ENCODE peak calls at places on chromosomes 7 and 10, in ten cellular contexts. One of them, this sample, is unnamed.

GRCh38 chr7:144436500-144436899 is 33.0 kb upstream of the NOBOX start:
- DNase-seq in Peyer's patch: no peak
- DNase-seq in stimulated activated CD4-positive, alpha-beta T cell treated with anti-CD3 and anti-CD28 coated beads, Interleukin-12 subunit alpha, Interleukin-12 subunit beta, amount 100 ng/mL, for 4 hours: no peak
- DNase-seq in memory B cell: no peak
- DNase-seq in cardiac fibroblast: no peak
- DNase-seq in GM19239: no peak
- DNase-seq in SW480: no peak
- DNase-seq in IMR-90: no peak
- DNase-seq in left ventricle myocardium inferior: no peak
- DNase-seq in activated gamma-delta T cell treated with Interleukin-2 at 50 U/mL for 16 hours: no peak
- DNase-seq in this sample: no peak

GRCh38 chr10:104492349-104492940 is 138.8 kb downstream of the CFAP58 start:
- DNase-seq in left ventricle myocardium inferior: peak
- DNase-seq in SW480: no peak
- DNase-seq in memory B cell: no peak
- DNase-seq in Peyer's patch: no peak
- DNase-seq in cardiac fibroblast: no peak
- DNase-seq in GM19239: no peak
- DNase-seq in IMR-90: no peak
- DNase-seq in stimulated activated CD4-positive, alpha-beta T cell treated with anti-CD3 and anti-CD28 coated beads, Interleukin-12 subunit alpha, Interleukin-12 subunit beta, amount 100 ng/mL, for 4 hours: no peak
- DNase-seq in activated gamma-delta T cell treated with Interleukin-2 at 50 U/mL for 16 hours: no peak
- DNase-seq in this sample: no peak

GRCh38 chr7:101368422-101369165 is 5.9 kb downstream of the COL26A1 start:
- DNase-seq in IMR-90: no peak
- DNase-seq in memory B cell: no peak
- DNase-seq in activated gamma-delta T cell treated with Interleukin-2 at 50 U/mL for 16 hours: no peak
- DNase-seq in stimulated activated CD4-positive, alpha-beta T cell treated with anti-CD3 and anti-CD28 coated beads, Interleukin-12 subunit alpha, Interleukin-12 subunit beta, amount 100 ng/mL, for 4 hours: no peak
- DNase-seq in Peyer's patch: no peak
- DNase-seq in GM19239: no peak
- DNase-seq in cardiac fibroblast: no peak
- DNase-seq in left ventricle myocardium inferior: no peak
- DNase-seq in SW480: no peak
- DNase-seq in this sample: no peak

GRCh38 chr7:100781255-100781654 is 46.1 kb downstream of the EPHB4 start:
- DNase-seq in stimulated activated CD4-positive, alpha-beta T cell treated with anti-CD3 and anti-CD28 coated beads, Interleukin-12 subunit alpha, Interleukin-12 subunit beta, amount 100 ng/mL, for 4 hours: no peak
- DNase-seq in memory B cell: no peak
- DNase-seq in Peyer's patch: no peak
- DNase-seq in cardiac fibroblast: no peak
- DNase-seq in SW480: no peak
- DNase-seq in left ventricle myocardium inferior: no peak
- DNase-seq in GM19239: no peak
- DNase-seq in IMR-90: no peak
- DNase-seq in activated gamma-delta T cell treated with Interleukin-2 at 50 U/mL for 16 hours: no peak
- DNase-seq in this sample: no peak

GRCh38 chr10:94963901-94964300 is 25.4 kb downstream of the CYP2C9 start:
- DNase-seq in memory B cell: no peak
- DNase-seq in GM19239: no peak
- DNase-seq in left ventricle myocardium inferior: no peak
- DNase-seq in activated gamma-delta T cell treated with Interleukin-2 at 50 U/mL for 16 hours: no peak
- DNase-seq in cardiac fibroblast: peak
- DNase-seq in SW480: peak
- DNase-seq in IMR-90: peak
- DNase-seq in stimulated activated CD4-positive, alpha-beta T cell treated with anti-CD3 and anti-CD28 coated beads, Interleukin-12 subunit alpha, Interleukin-12 subunit beta, amount 100 ng/mL, for 4 hours: no peak
- DNase-seq in Peyer's patch: no peak
- DNase-seq in this sample: peak

GRCh38 chr7:85232068-85232467 is 45.2 kb upstream of the SEMA3D start:
- DNase-seq in activated gamma-delta T cell treated with Interleukin-2 at 50 U/mL for 16 hours: no peak
- DNase-seq in GM19239: no peak
- DNase-seq in SW480: no peak
- DNase-seq in cardiac fibroblast: no peak
- DNase-seq in Peyer's patch: no peak
- DNase-seq in stimulated activated CD4-positive, alpha-beta T cell treated with anti-CD3 and anti-CD28 coated beads, Interleukin-12 subunit alpha, Interleukin-12 subunit beta, amount 100 ng/mL, for 4 hours: no peak
- DNase-seq in IMR-90: no peak
- DNase-seq in memory B cell: no peak
- DNase-seq in left ventricle myocardium inferior: no peak
- DNase-seq in this sample: no peak

GRCh38 chr7:12851841-12852240 is 164.4 kb downstream of the ARL4A start:
- DNase-seq in IMR-90: no peak
- DNase-seq in activated gamma-delta T cell treated with Interleukin-2 at 50 U/mL for 16 hours: no peak
- DNase-seq in SW480: no peak
- DNase-seq in memory B cell: no peak
- DNase-seq in left ventricle myocardium inferior: no peak
- DNase-seq in Peyer's patch: no peak
- DNase-seq in cardiac fibroblast: peak
- DNase-seq in stimulated activated CD4-positive, alpha-beta T cell treated with anti-CD3 and anti-CD28 coated beads, Interleukin-12 subunit alpha, Interleukin-12 subunit beta, amount 100 ng/mL, for 4 hours: no peak
- DNase-seq in GM19239: no peak
- DNase-seq in this sample: no peak

GRCh38 chr7:21850531-21851285 is 95.0 kb downstream of the CDCA7L start:
- DNase-seq in Peyer's patch: no peak
- DNase-seq in GM19239: no peak
- DNase-seq in memory B cell: no peak
- DNase-seq in IMR-90: peak
- DNase-seq in stimulated activated CD4-positive, alpha-beta T cell treated with anti-CD3 and anti-CD28 coated beads, Interleukin-12 subunit alpha, Interleukin-12 subunit beta, amount 100 ng/mL, for 4 hours: no peak
- DNase-seq in SW480: no peak
- DNase-seq in activated gamma-delta T cell treated with Interleukin-2 at 50 U/mL for 16 hours: no peak
- DNase-seq in cardiac fibroblast: no peak
- DNase-seq in left ventricle myocardium inferior: no peak
- DNase-seq in this sample: no peak

GRCh38 chr10:69512901-69513300 is 60.3 kb downstream of the NEUROG3 start:
- DNase-seq in GM19239: no peak
- DNase-seq in stimulated activated CD4-positive, alpha-beta T cell treated with anti-CD3 and anti-CD28 coated beads, Interleukin-12 subunit alpha, Interleukin-12 subunit beta, amount 100 ng/mL, for 4 hours: no peak
- DNase-seq in cardiac fibroblast: peak
- DNase-seq in activated gamma-delta T cell treated with Interleukin-2 at 50 U/mL for 16 hours: no peak
- DNase-seq in SW480: no peak
- DNase-seq in Peyer's patch: no peak
- DNase-seq in left ventricle myocardium inferior: no peak
- DNase-seq in memory B cell: no peak
- DNase-seq in IMR-90: no peak
- DNase-seq in this sample: no peak

GRCh38 chr7:11551470-11551869 is 280.5 kb downstream of the THSD7A start:
- DNase-seq in memory B cell: no peak
- DNase-seq in cardiac fibroblast: no peak
- DNase-seq in GM19239: no peak
- DNase-seq in activated gamma-delta T cell treated with Interleukin-2 at 50 U/mL for 16 hours: no peak
- DNase-seq in Peyer's patch: no peak
- DNase-seq in stimulated activated CD4-positive, alpha-beta T cell treated with anti-CD3 and anti-CD28 coated beads, Interleukin-12 subunit alpha, Interleukin-12 subunit beta, amount 100 ng/mL, for 4 hours: no peak
- DNase-seq in left ventricle myocardium inferior: no peak
- DNase-seq in IMR-90: no peak
- DNase-seq in SW480: no peak
- DNase-seq in this sample: no peak

GRCh38 chr7:32069251-32069650 is 956 bp downstream of the PDE1C start:
- DNase-seq in left ventricle myocardium inferior: no peak
- DNase-seq in memory B cell: no peak
- DNase-seq in SW480: no peak
- DNase-seq in Peyer's patch: no peak
- DNase-seq in IMR-90: no peak
- DNase-seq in activated gamma-delta T cell treated with Interleukin-2 at 50 U/mL for 16 hours: no peak
- DNase-seq in GM19239: no peak
- DNase-seq in stimulated activated CD4-positive, alpha-beta T cell treated with anti-CD3 and anti-CD28 coated beads, Interleukin-12 subunit alpha, Interleukin-12 subunit beta, amount 100 ng/mL, for 4 hours: no peak
- DNase-seq in cardiac fibroblast: no peak
- DNase-seq in this sample: no peak

GRCh38 chr10:83164134-83164533 is 975.2 kb upstream of the GHITM start:
- DNase-seq in left ventricle myocardium inferior: no peak
- DNase-seq in IMR-90: no peak
- DNase-seq in SW480: no peak
- DNase-seq in memory B cell: no peak
- DNase-seq in cardiac fibroblast: no peak
- DNase-seq in stimulated activated CD4-positive, alpha-beta T cell treated with anti-CD3 and anti-CD28 coated beads, Interleukin-12 subunit alpha, Interleukin-12 subunit beta, amount 100 ng/mL, for 4 hours: no peak
- DNase-seq in GM19239: no peak
- DNase-seq in Peyer's patch: no peak
- DNase-seq in activated gamma-delta T cell treated with Interleukin-2 at 50 U/mL for 16 hours: no peak
- DNase-seq in this sample: no peak

GRCh38 chr10:122636953-122637352 is 62.7 kb downstream of the C10orf120 start:
- DNase-seq in GM19239: no peak
- DNase-seq in left ventricle myocardium inferior: no peak
- DNase-seq in SW480: no peak
- DNase-seq in memory B cell: no peak
- DNase-seq in cardiac fibroblast: no peak
- DNase-seq in IMR-90: no peak
- DNase-seq in activated gamma-delta T cell treated with Interleukin-2 at 50 U/mL for 16 hours: no peak
- DNase-seq in stimulated activated CD4-positive, alpha-beta T cell treated with anti-CD3 and anti-CD28 coated beads, Interleukin-12 subunit alpha, Interleukin-12 subunit beta, amount 100 ng/mL, for 4 hours: no peak
- DNase-seq in Peyer's patch: peak
- DNase-seq in this sample: no peak

GRCh38 chr10:97096327-97097153 is 89.2 kb downstream of the SLIT1 start:
- DNase-seq in left ventricle myocardium inferior: peak
- DNase-seq in Peyer's patch: no peak
- DNase-seq in IMR-90: no peak
- DNase-seq in SW480: no peak
- DNase-seq in stimulated activated CD4-positive, alpha-beta T cell treated with anti-CD3 and anti-CD28 coated beads, Interleukin-12 subunit alpha, Interleukin-12 subunit beta, amount 100 ng/mL, for 4 hours: no peak
- DNase-seq in memory B cell: no peak
- DNase-seq in activated gamma-delta T cell treated with Interleukin-2 at 50 U/mL for 16 hours: peak
- DNase-seq in GM19239: no peak
- DNase-seq in cardiac fibroblast: no peak
- DNase-seq in this sample: no peak

GRCh38 chr7:157807510-157807909 is 470.7 kb downstream of the DNAJB6 start:
- DNase-seq in memory B cell: no peak
- DNase-seq in activated gamma-delta T cell treated with Interleukin-2 at 50 U/mL for 16 hours: no peak
- DNase-seq in stimulated activated CD4-positive, alpha-beta T cell treated with anti-CD3 and anti-CD28 coated beads, Interleukin-12 subunit alpha, Interleukin-12 subunit beta, amount 100 ng/mL, for 4 hours: no peak
- DNase-seq in IMR-90: no peak
- DNase-seq in SW480: peak
- DNase-seq in Peyer's patch: no peak
- DNase-seq in GM19239: no peak
- DNase-seq in cardiac fibroblast: no peak
- DNase-seq in left ventricle myocardium inferior: no peak
- DNase-seq in this sample: no peak

GRCh38 chr10:72563327-72563932 is 62.4 kb downstream of the MICU1 start:
- DNase-seq in memory B cell: peak
- DNase-seq in GM19239: peak
- DNase-seq in SW480: no peak
- DNase-seq in Peyer's patch: no peak
- DNase-seq in activated gamma-delta T cell treated with Interleukin-2 at 50 U/mL for 16 hours: no peak
- DNase-seq in stimulated activated CD4-positive, alpha-beta T cell treated with anti-CD3 and anti-CD28 coated beads, Interleukin-12 subunit alpha, Interleukin-12 subunit beta, amount 100 ng/mL, for 4 hours: no peak
- DNase-seq in cardiac fibroblast: no peak
- DNase-seq in IMR-90: no peak
- DNase-seq in left ventricle myocardium inferior: no peak
- DNase-seq in this sample: no peak

GRCh38 chr7:110600983-110601382 is 489.9 kb upstream of the LRRN3 start:
- DNase-seq in SW480: no peak
- DNase-seq in memory B cell: no peak
- DNase-seq in IMR-90: no peak
- DNase-seq in cardiac fibroblast: no peak
- DNase-seq in stimulated activated CD4-positive, alpha-beta T cell treated with anti-CD3 and anti-CD28 coated beads, Interleukin-12 subunit alpha, Interleukin-12 subunit beta, amount 100 ng/mL, for 4 hours: no peak
- DNase-seq in GM19239: no peak
- DNase-seq in left ventricle myocardium inferior: no peak
- DNase-seq in Peyer's patch: no peak
- DNase-seq in activated gamma-delta T cell treated with Interleukin-2 at 50 U/mL for 16 hours: no peak
- DNase-seq in this sample: no peak